ENCODE peak calls at places on chromosomes 1 and 21, in ten cellular contexts. A is GM23338, Y is IMR-90, E is GM23248, S is PC-3, D is mammary epithelial cell, W is Karpas-422, X is SK-N-SH, M is keratinocyte, G is neural progenitor cell. B is an unnamed sample. For H4K20me1, the result is how much of the 10 kb centered on the place peaks cover.

GRCh38 chr1:113949007-113949406 is 19.9 kb downstream of the HIPK1 start:
- DNase-seq in W (peak), A (peak), M (no peak), S (peak), D (no peak), E (peak), G (no peak), X (peak), Y (no peak), B (no peak)

GRCh38 chr21:44986471-44987291 is 46.9 kb downstream of the SLX9 start:
- DNase-seq in D (no peak), S (no peak), A (no peak), Y (no peak), E (no peak), G (no peak), W (no peak), M (no peak), X (no peak), B (no peak)

GRCh38 chr1:192776206-192776605 is 32.6 kb upstream of the RGS2 start:
- DNase-seq in A (no peak), G (no peak), W (no peak), Y (no peak), D (no peak), M (no peak), E (no peak), S (no peak), X (no peak), B (no peak)

GRCh38 chr21:44085491-44086321 is 21.5 kb upstream of the PWP2 start:
- DNase-seq in M (no peak), D (no peak), A (no peak), W (no peak), G (no peak), Y (no peak), X (no peak), S (no peak), E (no peak), B (no peak)

GRCh38 chr1:162861101-162861500 is at the start of gene CCDC190:
- DNase-seq in E (peak), S (no peak), W (no peak), M (no peak), D (no peak), Y (no peak), X (no peak), A (peak), G (no peak), B (peak)

GRCh38 chr1:6260961-6261614 is at the start of gene GPR153:
- DNase-seq in M (no peak), D (peak), G (peak), X (peak), W (peak), Y (no peak), S (peak), E (peak), A (peak), B (no peak)

GRCh38 chr1:226491093-226491850 is 57.3 kb upstream of the STUM start:
- DNase-seq in G (no peak), D (no peak), X (no peak), S (no peak), W (peak), E (no peak), A (no peak), Y (no peak), M (no peak), B (no peak)

GRCh38 chr1:228145050-228145343 is 4.7 kb upstream of the GJC2 start:
- DNase-seq in E (no peak), S (no peak), D (no peak), G (no peak), Y (no peak), A (no peak), M (no peak), X (peak), W (no peak), B (no peak)

GRCh38 chr1:39819091-39819812 is 30.6 kb upstream of the BMP8B start:
- DNase-seq in S (no peak), A (no peak), X (no peak), M (no peak), E (no peak), D (no peak), G (no peak), W (no peak), Y (no peak), B (no peak)

GRCh38 chr1:45493116-45493697 is 2.2 kb upstream of the TESK2 start:
- DNase-seq in M (no peak), X (peak), D (peak), Y (peak), G (peak), S (peak), E (peak), W (peak), A (peak), B (no peak)

GRCh38 chr1:20962576-20963258 is 175.6 kb upstream of the HP1BP3 start:
- DNase-seq in X (no peak), W (no peak), G (no peak), S (no peak), E (peak), A (no peak), Y (no peak), M (no peak), D (no peak), B (no peak)

GRCh38 chr1:98704474-98704873 is 43.0 kb downstream of the SNX7 start:
- DNase-seq in D (no peak), M (no peak), X (peak), A (peak), W (no peak), G (peak), E (peak), Y (peak), S (no peak), B (peak)

GRCh38 chr1:230972855-230973271 is 5.8 kb downstream of the TTC13 start:
- DNase-seq in S (peak), D (no peak), A (no peak), X (no peak), Y (peak), G (no peak), W (peak), E (peak), M (no peak), B (peak)

GRCh38 chr1:184643661-184644060 is 111.0 kb downstream of the EDEM3 start:
- DNase-seq in Y (no peak), A (no peak), G (no peak), D (no peak), E (no peak), W (no peak), S (no peak), M (no peak), X (no peak), B (peak)

GRCh38 chr1:204103121-204103741 is 30.3 kb downstream of the SOX13 start:
- DNase-seq in M (no peak), D (no peak), A (no peak), S (no peak), G (peak), E (peak), X (no peak), Y (peak), W (no peak), B (peak)

GRCh38 chr1:81550753-81551152 is 250.0 kb upstream of the ADGRL2 start:
- DNase-seq in S (peak), M (no peak), W (no peak), X (no peak), Y (no peak), A (peak), D (peak), G (no peak), E (no peak), B (no peak)

GRCh38 chr1:171805395-171806115 is 24.1 kb downstream of the METTL13 start:
- DNase-seq in A (no peak), D (no peak), Y (no peak), E (peak), X (no peak), W (no peak), G (no peak), S (no peak), M (no peak), B (no peak)

GRCh38 chr1:43432907-43433306 is 20.8 kb downstream of the HYI start:
- DNase-seq in A (no peak), X (no peak), M (no peak), G (no peak), Y (no peak), S (no peak), W (no peak), D (no peak), E (no peak), B (no peak)

GRCh38 chr1:6475381-6476133 is 9.6 kb upstream of the TNFRSF25 start:
- DNase-seq in S (peak), W (peak), G (peak), M (no peak), A (peak), X (peak), E (peak), Y (no peak), D (peak), B (no peak)

GRCh38 chr1:228315945-228316588 is 90.6 kb downstream of the TRIM11 start:
- DNase-seq in A (peak), X (no peak), M (no peak), G (peak), D (no peak), W (no peak), S (no peak), Y (no peak), E (no peak), B (no peak)

GRCh38 chr1:22228505-22228911 is 85.6 kb upstream of the WNT4 start:
- DNase-seq in G (no peak), W (no peak), Y (no peak), E (no peak), X (no peak), S (peak), A (peak), M (no peak), D (peak), B (no peak)

GRCh38 chr1:17617787-17618557 is 78.5 kb downstream of the ARHGEF10L start:
- DNase-seq in G (no peak), X (no peak), E (peak), A (no peak), S (peak), D (no peak), M (no peak), Y (peak), W (no peak), B (peak)

GRCh38 chr1:207798847-207799246 is 47.0 kb downstream of the CD46 start:
- DNase-seq in W (no peak), Y (peak), S (no peak), M (no peak), A (no peak), D (no peak), G (no peak), X (no peak), E (no peak), B (peak)

GRCh38 chr1:8016244-8017241 is 9.6 kb downstream of the ERRFI1 start:
- DNase-seq in E (no peak), D (no peak), M (no peak), X (no peak), A (no peak), G (no peak), W (no peak), Y (no peak), S (peak), B (no peak)

GRCh38 chr1:8014381-8014988 is 11.6 kb downstream of the ERRFI1 start:
- DNase-seq in D (no peak), A (no peak), E (no peak), M (no peak), S (no peak), X (no peak), Y (no peak), W (no peak), G (no peak), B (no peak)

GRCh38 chr1:8015036-8015808 is 10.9 kb downstream of the ERRFI1 start:
- DNase-seq in G (peak), A (peak), X (peak), Y (peak), M (no peak), S (peak), W (peak), E (peak), D (peak), B (peak)

GRCh38 chr1:8017495-8018310 is 8.4 kb downstream of the ERRFI1 start:
- DNase-seq in E (peak), G (peak), M (no peak), Y (no peak), D (peak), W (no peak), A (no peak), S (peak), X (no peak), B (no peak)

DNA sequence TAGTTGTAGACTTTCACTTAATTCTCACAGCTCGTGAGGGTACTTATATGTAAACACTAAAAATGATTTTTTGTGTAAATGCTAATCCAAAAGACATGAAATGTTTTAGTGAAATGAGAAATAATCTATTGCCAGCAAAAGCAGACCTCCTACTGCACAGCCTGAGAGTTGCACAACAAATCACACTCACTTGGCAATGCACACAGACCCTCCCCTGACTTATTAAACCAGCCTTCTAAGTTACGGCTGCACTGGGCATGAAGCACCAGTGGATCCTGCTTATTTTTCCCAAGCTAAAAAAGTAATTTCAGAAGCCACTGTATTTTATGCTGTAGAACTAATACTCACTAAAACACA is 10.3 kb downstream of the ERRFI1 start:
- DNase-seq in Y (no peak), X (no peak), D (no peak), S (peak), W (no peak), E (peak), G (no peak), A (no peak), M (no peak), B (no peak)
- H4K20me1 ChIP-seq in Y (half or more), X (under half), D (under half), S (half or more), W (under half), E (under half), G (under half), A (under half), M (under half), B (half or more)

GRCh38 chr1:3442331-3442730 is 12.1 kb upstream of the ARHGEF16 start:
- DNase-seq in M (no peak), W (no peak), E (no peak), Y (no peak), X (no peak), S (no peak), A (no peak), G (no peak), D (no peak), B (no peak)
- H4K20me1 ChIP-seq in M (under half), W (under half), E (under half), Y (under half), X (under half), S (under half), A (under half), G (under half), D (under half), B (under half)

DNA sequence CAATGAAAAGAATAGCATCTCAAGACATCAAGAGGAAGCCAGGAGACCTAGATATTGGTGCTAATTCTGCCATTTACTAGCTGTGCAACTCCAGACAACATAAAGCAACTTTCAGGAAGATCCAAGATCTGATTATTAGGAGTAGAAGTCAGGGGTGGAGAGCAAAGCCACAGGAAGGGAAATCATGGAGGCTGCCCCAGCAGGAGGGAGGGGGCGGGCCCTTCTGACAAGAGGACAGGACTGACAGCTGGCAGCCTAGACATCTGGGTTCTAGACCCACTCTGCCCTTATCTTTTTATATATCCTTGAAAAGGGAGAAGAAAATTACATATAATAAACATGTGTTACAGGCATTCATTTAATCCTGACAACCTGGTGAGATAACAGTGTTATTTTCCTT is 46.7 kb downstream of the ARHGEF11 start:
- DNase-seq in Y (no peak), X (peak), D (no peak), M (no peak), E (no peak), S (no peak), A (no peak), G (no peak), W (no peak), B (no peak)
- H4K20me1 ChIP-seq in Y (under half), X (half or more), D (under half), M (under half), E (under half), S (under half), A (under half), G (half or more), W (under half), B (half or more)

GRCh38 chr1:87905651-87906050 is 577.0 kb downstream of the LMO4 start:
- DNase-seq in E (no peak), M (no peak), S (no peak), D (no peak), G (no peak), W (no peak), X (no peak), A (no peak), Y (no peak), B (no peak)
- H4K20me1 ChIP-seq in E (under half), M (under half), S (under half), D (under half), G (under half), W (under half), X (under half), A (under half), Y (under half), B (under half)

DNA sequence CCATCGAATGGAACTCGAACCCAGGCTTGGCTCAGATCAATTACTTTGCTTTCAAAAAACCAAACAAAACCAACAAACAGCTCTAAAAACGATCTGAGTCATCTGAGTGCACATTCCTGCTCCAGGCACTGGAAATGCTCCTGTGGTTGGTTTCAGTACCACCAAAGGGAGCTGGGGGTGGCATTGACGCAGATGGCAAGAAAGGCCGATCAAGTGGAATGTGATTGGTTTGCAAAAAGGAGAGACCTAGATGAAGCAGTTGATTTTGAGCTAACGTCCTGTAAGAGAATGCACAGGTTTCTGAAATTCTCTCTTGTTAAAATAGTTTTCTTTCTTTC is 39.5 kb downstream of the PIK3CD start:
- DNase-seq in W (no peak), E (peak), M (no peak), S (peak), G (no peak), X (no peak), Y (peak), A (no peak), D (no peak), B (peak)
- H4K20me1 ChIP-seq in W (under half), E (under half), M (under half), S (under half), G (under half), X (under half), Y (under half), A (under half), D (under half), B (under half)

GRCh38 chr21:35041122-35041521 is 8.0 kb downstream of the RUNX1 start:
- DNase-seq in S (no peak), G (no peak), X (no peak), D (no peak), Y (no peak), W (peak), M (no peak), E (no peak), A (no peak), B (no peak)
- H4K20me1 ChIP-seq in S (under half), G (under half), X (under half), D (under half), Y (under half), W (under half), M (under half), E (under half), A (under half), B (under half)

GRCh38 chr1:11101347-11101746 is 1.7 kb upstream of the EXOSC10 start:
- DNase-seq in D (no peak), E (no peak), Y (no peak), M (no peak), A (no peak), S (no peak), G (no peak), X (no peak), W (no peak), B (no peak)

GRCh38 chr1:11109361-11109760 is 9.7 kb upstream of the EXOSC10 start:
- DNase-seq in A (no peak), M (no peak), S (no peak), Y (no peak), W (no peak), D (no peak), X (no peak), G (no peak), E (no peak), B (no peak)

GRCh38 chr1:11107541-11107940 is 7.9 kb upstream of the EXOSC10 start:
- DNase-seq in A (no peak), X (no peak), G (no peak), Y (no peak), W (no peak), E (no peak), D (no peak), S (no peak), M (no peak), B (no peak)

GRCh38 chr1:11100149-11100493 is 452 bp upstream of the EXOSC10 start:
- DNase-seq in Y (no peak), M (no peak), S (no peak), E (no peak), X (no peak), A (no peak), D (no peak), W (no peak), G (no peak), B (no peak)

DNA sequence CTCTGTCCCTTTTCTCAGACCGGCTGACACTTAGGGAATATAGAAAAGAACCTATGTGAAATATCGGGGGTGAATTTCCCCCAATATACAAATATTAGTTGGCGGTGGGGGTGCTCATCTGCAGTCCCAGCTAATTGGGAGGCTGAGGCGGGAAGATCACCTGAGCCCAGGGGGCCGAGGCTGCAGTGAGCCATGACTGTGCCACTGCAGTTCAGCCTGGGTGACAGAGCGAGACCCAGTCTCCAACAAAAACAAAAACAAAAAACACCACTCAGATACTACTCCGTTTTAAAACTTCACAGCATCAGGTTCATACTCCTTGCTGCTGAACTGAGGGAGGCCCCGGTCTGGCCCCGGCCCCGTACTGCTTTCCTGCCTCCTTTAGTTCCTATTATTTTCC is 5.9 kb upstream of the EXOSC10 start:
- DNase-seq in D (no peak), W (no peak), Y (no peak), E (no peak), A (no peak), M (no peak), G (no peak), X (no peak), S (no peak), B (no peak)
- H4K20me1 ChIP-seq in D (under half), W (under half), Y (under half), E (under half), A (under half), M (under half), G (under half), X (under half), S (under half), B (under half)

GRCh38 chr1:54318415-54318814 is 87.8 kb downstream of the SSBP3 start:
- DNase-seq in Y (no peak), S (no peak), M (no peak), E (no peak), D (no peak), W (no peak), G (no peak), A (no peak), X (no peak), B (no peak)
- H4K20me1 ChIP-seq in Y (under half), S (under half), M (under half), E (under half), D (under half), W (under half), G (half or more), A (under half), X (under half), B (half or more)